ENCODE peak calls at places on chromosome 9, in six cellular contexts. V is pancreas; J is WERI-Rb-1; Z is fibroblast of pulmonary artery; E is CD8-positive, alpha-beta T cell; R is heart right ventricle. N is an unnamed sample.

GRCh38 chr9:91726406-91727100 is 223.5 kb downstream of the ROR2 start:
- DNase-seq in J (no peak), R (no peak), Z (no peak), V (no peak), E (no peak), N (no peak)

GRCh38 chr9:106648799-106649198 is 214.2 kb upstream of the ZNF462 start:
- DNase-seq in E (no peak), Z (peak), J (no peak), R (no peak), V (no peak), N (peak)

GRCh38 chr9:128607642-128608350 is 48.9 kb downstream of the DYNC2I2 start:
- DNase-seq in J (no peak), Z (peak), R (peak), E (no peak), V (peak), N (no peak)

GRCh38 chr9:99576002-99576401 is 245.7 kb upstream of the NR4A3 start:
- DNase-seq in R (no peak), V (no peak), Z (no peak), J (no peak), E (no peak), N (no peak)

GRCh38 chr9:90508940-90509339 is 133.7 kb downstream of the DIRAS2 start:
- DNase-seq in V (no peak), J (no peak), E (no peak), Z (no peak), R (no peak), N (no peak)

GRCh38 chr9:134944351-134944802 is 26.7 kb upstream of the FCN1 start:
- DNase-seq in E (no peak), Z (peak), R (no peak), V (no peak), J (peak), N (peak)

GRCh38 chr9:95980262-95981125 is 105.0 kb downstream of the ERCC6L2 start:
- DNase-seq in Z (peak), E (no peak), R (no peak), J (no peak), V (no peak), N (peak)

GRCh38 chr9:110261631-110262030 is 5.3 kb upstream of the TXN start:
- DNase-seq in V (no peak), R (no peak), Z (no peak), E (no peak), J (no peak), N (no peak)

GRCh38 chr9:134725605-134725940 is 84.0 kb downstream of the COL5A1 start:
- DNase-seq in E (no peak), Z (no peak), R (no peak), J (no peak), V (no peak), N (peak)

GRCh38 chr9:126700903-126701819 is 87.4 kb downstream of the LMX1B start:
- DNase-seq in J (peak), V (no peak), E (no peak), Z (no peak), R (no peak), N (no peak)

GRCh38 chr9:115232375-115232774 is 114.4 kb upstream of the TNC start:
- DNase-seq in Z (no peak), R (no peak), V (no peak), E (no peak), J (no peak), N (no peak)

GRCh38 chr9:120447959-120448500 is 131.9 kb downstream of the CDK5RAP2 start:
- DNase-seq in E (no peak), V (no peak), R (no peak), J (no peak), Z (no peak), N (no peak)

GRCh38 chr9:114110180-114110579 is 11.1 kb upstream of the KIF12 start:
- DNase-seq in V (no peak), E (no peak), Z (peak), R (no peak), J (no peak), N (peak)

GRCh38 chr9:98908897-98909634 is 34.6 kb upstream of the COL15A1 start:
- DNase-seq in R (no peak), J (no peak), Z (peak), V (no peak), E (no peak), N (peak)

GRCh38 chr9:130051855-130052254 is 1.9 kb upstream of the GPR107 start:
- DNase-seq in Z (peak), R (no peak), J (no peak), E (no peak), V (no peak), N (no peak)

GRCh38 chr9:70318002-70318401 is 59.2 kb downstream of the SMC5 start:
- DNase-seq in E (no peak), Z (no peak), J (no peak), V (no peak), R (no peak), N (no peak)

DNA sequence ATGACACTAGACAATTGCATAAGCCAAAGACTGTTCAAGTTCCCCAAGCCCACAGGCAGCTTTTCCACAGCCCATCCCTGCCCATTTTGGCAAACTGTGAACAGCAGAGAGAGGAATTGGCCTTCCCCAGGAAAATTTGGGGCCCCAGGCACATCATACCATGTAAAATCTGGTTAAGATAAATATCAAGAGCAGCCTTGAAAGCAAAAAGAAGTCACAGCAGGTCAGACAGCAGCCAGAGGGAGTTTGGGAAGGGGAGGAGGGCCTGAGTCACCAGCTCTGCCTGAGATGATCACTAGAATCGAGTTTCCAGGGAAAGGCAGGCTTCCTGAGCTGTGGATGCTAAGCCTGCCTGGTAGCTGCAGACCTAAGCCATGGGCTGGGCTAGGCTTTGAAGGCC is 179.2 kb downstream of the RFK start:
- DNase-seq in R (no peak), V (no peak), J (no peak), Z (peak), E (no peak), N (peak)
- TF ChIP-seq CTCF in R (no peak), V (no peak), J (no peak), Z (peak), E (no peak), N (peak)

GRCh38 chr9:37266630-37267029 is 146.3 kb downstream of the ZCCHC7 start:
- DNase-seq in R (no peak), J (no peak), E (no peak), Z (no peak), V (no peak), N (no peak)

GRCh38 chr9:37264539-37264938 is 144.2 kb downstream of the ZCCHC7 start:
- DNase-seq in E (no peak), J (no peak), V (no peak), Z (no peak), R (no peak), N (no peak)

GRCh38 chr9:37259906-37260305 is 139.5 kb downstream of the ZCCHC7 start:
- DNase-seq in V (no peak), E (no peak), Z (no peak), R (no peak), J (no peak), N (no peak)

GRCh38 chr9:37262410-37262809 is 142.0 kb downstream of the ZCCHC7 start:
- DNase-seq in E (no peak), Z (peak), R (no peak), V (no peak), J (peak), N (peak)
- H3K4me3 ChIP-seq in E (no peak), Z (no peak), R (no peak), V (no peak), J (no peak), N (no peak)

GRCh38 chr9:16640649-16641048 is 229.8 kb downstream of the BNC2 start:
- DNase-seq in Z (peak), V (no peak), R (no peak), E (no peak), J (no peak), N (peak)
- TF ChIP-seq CTCF in Z (peak), V (no peak), R (peak), E (no peak), J (peak), N (peak)

GRCh38 chr9:13613296-13613695 is 333.8 kb upstream of the MPDZ start:
- DNase-seq in R (no peak), J (no peak), V (no peak), E (no peak), Z (no peak), N (no peak)

GRCh38 chr9:13603916-13604315 is 324.4 kb upstream of the MPDZ start:
- DNase-seq in V (no peak), Z (peak), E (no peak), R (no peak), J (no peak), N (peak)

GRCh38 chr9:13606576-13606975 is 327.1 kb upstream of the MPDZ start:
- DNase-seq in J (no peak), V (no peak), E (no peak), R (no peak), Z (no peak), N (no peak)

DNA sequence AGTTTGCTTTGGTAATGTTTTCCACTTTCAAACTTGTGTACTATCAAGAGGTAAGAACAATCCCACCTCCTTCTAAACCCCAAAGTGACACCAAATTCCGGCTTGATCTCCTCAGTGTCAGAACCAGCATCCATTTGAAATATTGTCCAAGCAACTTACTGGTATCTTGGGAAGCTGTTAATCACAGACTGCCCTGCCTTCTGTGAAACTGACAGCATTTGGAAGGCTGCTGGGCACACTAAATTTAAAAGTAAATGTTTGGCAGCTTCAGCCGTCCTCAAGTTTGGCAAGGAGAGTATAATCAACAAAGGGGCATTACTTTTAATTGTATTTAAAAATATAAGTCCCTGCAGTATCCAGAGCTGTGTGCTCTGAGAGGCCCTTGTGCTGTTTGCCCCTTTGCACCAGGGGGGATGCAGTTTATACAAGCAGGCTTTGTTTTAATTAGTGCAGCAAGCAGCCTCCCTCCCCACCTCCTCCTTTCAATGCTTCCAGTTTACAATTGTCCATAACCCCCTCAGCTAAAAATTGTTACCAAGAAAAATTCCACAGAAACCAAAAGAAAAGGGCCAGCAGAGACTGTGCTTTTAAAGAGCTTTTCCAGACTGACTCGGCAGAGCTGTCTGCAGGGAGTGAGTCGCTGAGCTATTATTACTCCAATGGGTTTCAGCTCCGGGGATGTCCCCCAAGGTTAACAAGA is 328.4 kb upstream of the MPDZ start:
- DNase-seq in V (no peak), R (no peak), Z (no peak), E (no peak), J (peak), N (no peak)
- H3K4me3 ChIP-seq in V (no peak), R (no peak), Z (no peak), E (no peak), J (peak), N (no peak)

GRCh38 chr9:3181049-3181953 is 337.4 kb upstream of the PUM3 start:
- DNase-seq in R (peak), J (peak), V (peak), E (no peak), Z (peak), N (peak)
- TF ChIP-seq CTCF in R (peak), J (peak), V (peak), E (no peak), Z (no peak), N (peak)

DNA sequence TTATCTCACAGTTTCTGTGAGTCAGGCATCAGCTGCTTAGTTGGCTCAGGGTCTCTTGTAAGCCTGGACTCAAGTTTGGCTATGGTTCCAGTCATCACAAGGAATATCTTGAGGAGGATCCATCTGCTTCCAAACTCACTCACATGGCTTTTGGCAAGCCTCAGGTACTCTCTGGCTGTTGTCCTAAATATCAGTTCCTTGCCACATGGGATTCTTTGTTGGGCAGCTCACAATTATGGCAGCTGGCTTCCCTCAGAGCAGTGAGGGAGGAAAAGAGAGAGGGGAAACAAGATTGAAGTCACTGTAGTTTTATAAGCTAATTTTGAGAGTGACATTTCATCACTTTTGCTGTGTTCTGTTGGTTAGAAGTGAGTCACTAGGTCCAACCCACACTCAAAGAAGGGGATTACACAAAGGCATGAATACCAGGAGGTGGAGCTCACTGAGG is 144.5 kb downstream of the GCNT1 start:
- DNase-seq in J (no peak), E (no peak), Z (peak), R (no peak), V (no peak), N (peak)
- H3K4me3 ChIP-seq in J (no peak), E (no peak), Z (no peak), R (no peak), V (no peak), N (no peak)

GRCh38 chr9:133397370-133397769 is 20.4 kb downstream of the REXO4 start:
- DNase-seq in V (no peak), R (no peak), E (no peak), J (no peak), Z (no peak), N (no peak)

GRCh38 chr9:133397895-133398294 is 19.9 kb downstream of the REXO4 start:
- DNase-seq in J (no peak), Z (no peak), V (no peak), R (no peak), E (no peak), N (no peak)

GRCh38 chr9:133400292-133400691 is 17.5 kb downstream of the REXO4 start:
- DNase-seq in V (no peak), J (no peak), R (no peak), Z (no peak), E (no peak), N (no peak)

GRCh38 chr9:133394687-133395271 is 18.6 kb downstream of the STKLD1 start:
- DNase-seq in Z (no peak), J (no peak), E (no peak), V (no peak), R (no peak), N (no peak)

GRCh38 chr9:133396952-133397351 is 20.8 kb downstream of the STKLD1 start:
- DNase-seq in V (no peak), J (peak), E (no peak), R (no peak), Z (peak), N (peak)
- TF ChIP-seq CTCF in V (no peak), J (peak), E (no peak), R (peak), Z (peak), N (peak)

GRCh38 chr9:124248066-124248465 is 9.7 kb upstream of the NEK6 start:
- DNase-seq in E (no peak), J (no peak), Z (no peak), R (no peak), V (no peak), N (peak)

GRCh38 chr9:124239249-124240073 is 18.3 kb upstream of the NEK6 start:
- DNase-seq in Z (no peak), E (no peak), R (no peak), V (no peak), J (no peak), N (no peak)

GRCh38 chr9:124238546-124239140 is 19.1 kb upstream of the NEK6 start:
- DNase-seq in R (no peak), J (no peak), E (no peak), Z (no peak), V (no peak), N (no peak)

GRCh38 chr9:124242331-124243194 is 15.2 kb upstream of the NEK6 start:
- DNase-seq in V (no peak), Z (no peak), J (no peak), R (no peak), E (no peak), N (peak)
- H3K4me3 ChIP-seq in V (no peak), Z (no peak), J (no peak), R (peak), E (no peak), N (peak)

DNA sequence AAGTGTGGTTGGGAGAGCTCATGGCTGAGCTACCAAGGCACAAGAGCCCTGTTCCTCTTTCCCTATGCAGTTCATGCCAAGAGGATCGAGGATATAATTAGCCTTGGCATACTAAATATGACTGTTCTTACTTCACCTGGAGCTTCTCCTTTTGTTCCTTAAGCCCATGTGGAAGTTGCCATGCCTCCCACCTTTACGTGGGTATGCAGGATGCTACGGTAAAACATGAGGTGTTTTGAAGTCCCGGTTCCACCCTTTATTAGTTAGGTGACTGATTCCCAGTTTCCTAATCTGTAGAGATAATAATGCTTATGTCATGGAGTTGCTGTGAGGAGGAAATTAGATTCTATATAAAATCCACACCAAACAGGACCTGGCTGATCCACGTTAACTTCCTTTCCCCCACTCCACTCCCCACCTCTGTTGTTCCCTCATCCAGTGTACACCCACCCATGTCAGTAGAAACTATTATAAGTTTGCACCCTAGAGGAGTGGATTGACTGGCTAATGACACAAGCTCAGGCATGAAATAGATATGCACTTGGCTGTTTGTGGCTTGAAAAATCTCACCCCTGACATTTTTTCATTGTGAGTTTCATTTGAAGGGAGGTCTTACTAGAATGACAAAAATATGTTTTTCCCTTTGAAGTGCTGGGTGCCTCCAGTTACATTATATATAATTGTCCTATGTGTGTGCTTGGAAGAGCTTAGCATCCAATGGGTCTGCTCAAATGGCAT is 36.8 kb upstream of the SHOC1 start:
- DNase-seq in V (no peak), Z (no peak), R (no peak), E (no peak), J (no peak), N (peak)
- TF ChIP-seq CTCF in V (no peak), Z (no peak), R (no peak), E (no peak), J (no peak), N (no peak)

N was measured in choroid plexus epithelial cell.